ENCODE peak calls at places on chromosomes 13 and 19, in ten cellular contexts. F is C1 segment of cervical spinal cord, N is choroid plexus epithelial cell, Q is uterus, L is NCI-H1092, R is fibroblast of lung, S is LHCN-M2, M is iPS-NIHi11, E is HFF-Myc, D is bronchial epithelial cell. B is an unnamed sample.
A peak's percentile ranks its signal among the peaks of the same experiment; 100 is the strongest.

GRCh38 chr19:56071151-56071550 is 49.9 kb downstream of the ZNF787 start:
- DNase-seq in L (no peak), Q (no peak), M (no peak), R (no peak), S (peak; percentile 6), N (no peak), D (no peak), E (no peak), F (no peak), B (no peak)

GRCh38 chr13:96091932-96092253 is 2.0 kb downstream of the HS6ST3 start:
- DNase-seq in R (no peak), Q (no peak), M (no peak), N (no peak), F (no peak), L (no peak), E (no peak), S (no peak), D (no peak), B (no peak)

GRCh38 chr19:34475026-34475974 is 6.3 kb upstream of the WTIP start:
- DNase-seq in N (peak; percentile 88), R (peak; percentile 92), E (peak; percentile 38), M (no peak), D (peak; percentile 83), S (peak; percentile 84), Q (no peak), L (no peak), F (no peak), B (no peak)

GRCh38 chr19:41575998-41576397 is at the start of gene CEACAM21:
- DNase-seq in N (no peak), M (no peak), D (no peak), E (no peak), Q (no peak), R (no peak), F (no peak), L (no peak), S (no peak), B (peak; percentile 81)

GRCh38 chr19:4064551-4065260 is 2.0 kb downstream of the ZBTB7A start:
- DNase-seq in S (no peak), D (no peak), N (no peak), E (no peak), L (peak; percentile 15), Q (peak; percentile 73), M (peak; percentile 66), R (peak; percentile 54), F (peak; percentile 53), B (peak; percentile 72)

GRCh38 chr13:39185326-39185725 is 147.1 kb downstream of the NHLRC3 start:
- DNase-seq in S (no peak), N (no peak), M (no peak), R (no peak), F (no peak), D (peak; percentile 65), L (no peak), E (no peak), Q (no peak), B (no peak)

GRCh38 chr13:89474432-89474831 is 1803.3 kb downstream of the SLITRK5 start:
- DNase-seq in M (no peak), R (no peak), E (no peak), D (no peak), N (no peak), F (no peak), L (no peak), Q (no peak), S (no peak), B (no peak)

GRCh38 chr13:90696254-90696653 is 651.2 kb upstream of the MIR17HG start:
- DNase-seq in L (no peak), D (peak; percentile 87), N (peak; percentile 74), S (peak; percentile 82), E (no peak), F (no peak), R (no peak), M (no peak), Q (no peak), B (no peak)

GRCh38 chr13:65488606-65489005 is 1741.5 kb downstream of the PCDH9 start:
- DNase-seq in M (no peak), R (no peak), D (no peak), N (no peak), L (no peak), S (no peak), Q (no peak), F (no peak), E (no peak), B (no peak)

GRCh38 chr19:35714601-35715354 is 3.0 kb upstream of the KMT2B start:
- DNase-seq in D (no peak), M (no peak), N (no peak), R (no peak), E (no peak), S (no peak), Q (no peak), L (no peak), F (no peak), B (no peak)

GRCh38 chr13:21537105-21537504 is 66.9 kb downstream of the MICU2 start:
- DNase-seq in F (no peak), N (peak; percentile 19), D (peak; percentile 29), S (no peak), Q (no peak), R (peak; percentile 2), L (no peak), M (no peak), E (no peak), B (no peak)

GRCh38 chr13:32881074-32881791 is 135.0 kb upstream of the KL start:
- DNase-seq in D (peak; percentile 51), M (no peak), Q (peak; percentile 66), L (no peak), E (no peak), N (peak; percentile 51), R (peak; percentile 77), F (no peak), S (no peak), B (no peak)

GRCh38 chr19:14835011-14835410 is at the start of the genes OR7A5 and OR7C1:
- DNase-seq in S (peak; percentile 89), Q (no peak), F (no peak), M (no peak), L (no peak), N (peak; percentile 71), E (no peak), R (peak; percentile 2), D (no peak), B (no peak)

GRCh38 chr13:33543089-33543459 is 257.5 kb upstream of the STARD13 start:
- DNase-seq in M (peak; percentile 23), L (no peak), N (no peak), S (no peak), R (no peak), Q (no peak), E (no peak), D (no peak), F (no peak), B (no peak)

GRCh38 chr19:10769533-10770491 is 51.9 kb downstream of the DNM2 start:
- DNase-seq in R (peak; percentile 34), Q (peak; percentile 46), F (peak; percentile 64), N (peak; percentile 54), S (peak; percentile 20), D (peak; percentile 26), L (no peak), E (no peak), M (no peak), B (peak; percentile 73)

GRCh38 chr19:43560687-43561086 is 14.6 kb downstream of the XRCC1 start:
- DNase-seq in E (no peak), L (no peak), M (peak; percentile 45), F (no peak), N (peak; percentile 50), D (no peak), R (no peak), S (peak; percentile 49), Q (no peak), B (no peak)

GRCh38 chr19:8731428-8732169 is 10.2 kb downstream of the OR2Z1 start:
- DNase-seq in N (no peak), F (no peak), R (no peak), S (no peak), Q (no peak), D (no peak), L (no peak), E (no peak), M (no peak), B (no peak)

GRCh38 chr13:20940083-20940482 is 37.5 kb upstream of the XPO4 start:
- DNase-seq in R (peak; percentile 67), M (no peak), L (no peak), F (no peak), D (peak; percentile 47), N (peak; percentile 84), S (peak; percentile 11), E (no peak), Q (no peak), B (no peak)

GRCh38 chr13:26787961-26788360 is 27.4 kb upstream of the GPR12 start:
- DNase-seq in N (no peak), L (no peak), S (no peak), M (no peak), F (no peak), D (no peak), Q (no peak), E (no peak), R (no peak), B (no peak)

GRCh38 chr19:3580156-3580955 is 4.9 kb upstream of the GIPC3 start:
- DNase-seq in D (no peak), Q (no peak), N (peak; percentile 95), F (no peak), S (peak; percentile 93), E (peak; percentile 72), M (no peak), R (peak; percentile 97), L (no peak), B (no peak)

B was measured in Right ventricle myocardium superior.